ENCODE peak calls at places on chromosomes 3 and 15, in five cellular contexts. J, Q, Y, E and L are unnamed samples.

GRCh38 chr3:3729261-3729660 is 70.0 kb upstream of the LRRN1 start:
- DNase-seq in J (no peak), Q (no peak), Y (no peak), E (no peak), L (no peak)

GRCh38 chr15:96358795-96359190 is 28.3 kb downstream of the NR2F2 start:
- DNase-seq in J (no peak), Q (no peak), Y (no peak), E (no peak), L (no peak)

GRCh38 chr3:196609815-196610515 is 29.5 kb upstream of the NRROS start:
- DNase-seq in J (no peak), Q (no peak), Y (no peak), E (no peak), L (no peak)

GRCh38 chr3:4656646-4657318 is 163.6 kb downstream of the ITPR1 start:
- DNase-seq in J (no peak), Q (no peak), Y (no peak), E (no peak), L (no peak)

GRCh38 chr3:134061401-134061800 is 31.7 kb upstream of the SLCO2A1 start:
- DNase-seq in J (no peak), Q (no peak), Y (no peak), E (no peak), L (no peak)

GRCh38 chr3:128805771-128806170 is 73.6 kb upstream of the ACAD9 start:
- DNase-seq in J (no peak), Q (no peak), Y (no peak), E (no peak), L (no peak)

GRCh38 chr15:45588199-45588910 is 1.2 kb downstream of the BLOC1S6 start:
- DNase-seq in J (no peak), Q (no peak), Y (no peak), E (no peak), L (no peak)

GRCh38 chr3:106518516-106518915 is 649.7 kb upstream of the CBLB start:
- DNase-seq in J (no peak), Q (no peak), Y (no peak), E (no peak), L (no peak)